ENCODE peak calls at places on chromosome 14, in seven cellular contexts. P, G, K, M, F, Y and S are unnamed samples.

GRCh38 chr14:76947078-76947837 is 81.2 kb downstream of the IRF2BPL start:
- DNase-seq in K (peak), F (peak), M (no peak), G (peak), Y (peak), P (no peak), S (peak)

GRCh38 chr14:75566321-75566720 is 12.1 kb upstream of the FLVCR2 start:
- DNase-seq in K (no peak), M (no peak), F (no peak), P (no peak), Y (no peak), G (no peak), S (peak)

GRCh38 chr14:89564999-89565398 is 148.0 kb upstream of the FOXN3 start:
- DNase-seq in F (no peak), P (no peak), G (no peak), K (no peak), M (no peak), Y (no peak), S (no peak)

GRCh38 chr14:100438678-100439592 is 115.8 kb downstream of the SLC25A47 start:
- DNase-seq in M (no peak), Y (peak), G (no peak), F (peak), P (no peak), K (no peak), S (no peak)

GRCh38 chr14:72010474-72010873 is 78.2 kb downstream of the RGS6 start:
- DNase-seq in Y (no peak), P (no peak), M (no peak), K (no peak), G (no peak), F (no peak), S (no peak)

GRCh38 chr14:54606178-54606577 is 39.2 kb downstream of the SAMD4A start:
- DNase-seq in Y (no peak), K (no peak), P (no peak), M (no peak), F (no peak), G (peak), S (no peak)

GRCh38 chr14:95185452-95186392 is 28.4 kb upstream of the DICER1 start:
- DNase-seq in F (no peak), G (peak), P (no peak), Y (peak), K (peak), M (no peak), S (no peak)

GRCh38 chr14:103504991-103505565 is 17.6 kb downstream of the CKB start:
- DNase-seq in K (no peak), P (no peak), F (no peak), Y (no peak), G (peak), M (no peak), S (no peak)

GRCh38 chr14:29176876-29177275 is 410.3 kb downstream of the FOXG1 start:
- DNase-seq in M (no peak), K (no peak), F (no peak), G (no peak), P (no peak), Y (no peak), S (no peak)

GRCh38 chr14:73759183-73759713 is 45.1 kb upstream of the PNMA1 start:
- DNase-seq in M (no peak), K (no peak), Y (peak), F (no peak), P (no peak), G (peak), S (peak)

GRCh38 chr14:39265032-39265431 is 31.3 kb downstream of the MIA2 start:
- DNase-seq in G (no peak), P (no peak), M (no peak), F (no peak), K (no peak), Y (no peak), S (no peak)

GRCh38 chr14:49633650-49634546 is 1.1 kb downstream of the DNAAF2 start:
- DNase-seq in G (peak), M (peak), P (peak), Y (peak), K (peak), F (peak), S (peak)

GRCh38 chr14:36655963-36656768 is 5.5 kb upstream of the PAX9 start:
- DNase-seq in M (no peak), F (no peak), Y (peak), K (no peak), G (peak), P (no peak), S (no peak)

GRCh38 chr14:31934767-31935266 is 142.3 kb upstream of the ARHGAP5 start:
- DNase-seq in G (peak), Y (peak), M (no peak), P (no peak), F (peak), K (no peak), S (no peak)